ENCODE peak calls at places on chromosomes 2 and 18, in nine cellular contexts. R, W, B, O, H, A, X, S and V are unnamed samples.

GRCh38 chr2:160214461-160215055 is 14.5 kb upstream of the ITGB6 start:
- DNase-seq in R (peak), W (no peak), B (peak), O (no peak), H (peak), A (no peak), X (no peak), S (no peak), V (no peak)

GRCh38 chr18:59715966-59716369 is 18.7 kb upstream of the CCBE1 start:
- DNase-seq in R (peak), W (no peak), B (peak), O (no peak), H (peak), A (no peak), X (no peak), S (no peak), V (no peak)

GRCh38 chr2:44275915-44276279 is 617 bp downstream of the SLC3A1 start:
- DNase-seq in R (peak), W (no peak), B (peak), O (no peak), H (peak), A (no peak), X (no peak), S (no peak), V (no peak)

GRCh38 chr2:64137567-64137966 is 6.7 kb downstream of the PELI1 start:
- DNase-seq in R (no peak), W (no peak), B (no peak), O (no peak), H (no peak), A (no peak), X (no peak), S (no peak), V (no peak)

GRCh38 chr2:241945311-241945710 is 75.8 kb downstream of the RTP5 start:
- DNase-seq in R (no peak), W (no peak), B (no peak), O (peak), H (no peak), A (no peak), X (no peak), S (no peak), V (no peak)

GRCh38 chr2:240337028-240337427 is 98.4 kb upstream of the GPC1 start:
- DNase-seq in R (no peak), W (no peak), B (no peak), O (peak), H (no peak), A (no peak), X (no peak), S (no peak), V (no peak)

GRCh38 chr2:100882645-100883613 is 63.0 kb downstream of the NPAS2 start:
- DNase-seq in R (no peak), W (no peak), B (peak), O (no peak), H (no peak), A (no peak), X (no peak), S (no peak), V (no peak)

GRCh38 chr2:171248205-171248662 is 87.5 kb upstream of the TLK1 start:
- DNase-seq in R (no peak), W (no peak), B (no peak), O (no peak), H (no peak), A (no peak), X (no peak), S (no peak), V (no peak)

GRCh38 chr2:20578895-20579825 is 71.7 kb downstream of the HS1BP3 start:
- DNase-seq in R (peak), W (peak), B (peak), O (peak), H (peak), A (peak), X (peak), S (peak), V (peak)

GRCh38 chr2:168773719-168774521 is 28.5 kb upstream of the NOSTRIN start:
- DNase-seq in R (peak), W (peak), B (peak), O (no peak), H (peak), A (peak), X (peak), S (peak), V (peak)